ENCODE peak calls at places on chromosomes 2 and 18, in nine cellular contexts. D is keratinocyte; V is HFFc6; W is activated CD4-positive, alpha-beta T cell treated with anti-CD3 and anti-CD28 coated beads, Interleukin-2, amount 50 U/mL, for 1 hour; S is iris pigment epithelial cell; X is H54; N is posterior vena cava; B is HuH-7.5; C is Ammon's horn. K is an unnamed sample.

GRCh38 chr2:19890104-19890503 is 11.7 kb downstream of the TTC32 start:
- DNase-seq in D (no peak), V (no peak), W (no peak), S (no peak), X (no peak), N (no peak), B (no peak), C (no peak), K (no peak)

GRCh38 chr18:27378396-27379094 is 193.4 kb upstream of the CHST9 start:
- DNase-seq in D (peak; percentile 35), V (no peak), W (no peak), S (peak; percentile 88), X (no peak), N (no peak), B (no peak), C (no peak), K (peak; percentile 50)

GRCh38 chr2:168346725-168347477 is 99.5 kb upstream of the STK39 start:
- DNase-seq in D (no peak), V (peak; percentile 41), W (peak; percentile 65), S (peak; percentile 70), X (peak; percentile 37), N (no peak), B (peak; percentile 37), C (peak; percentile 84), K (peak; percentile 80)

GRCh38 chr2:74089816-74090745 is 57.6 kb downstream of the BOLA3 start:
- DNase-seq in D (no peak), V (no peak), W (no peak), S (no peak), X (no peak), N (no peak), B (no peak), C (no peak), K (no peak)

GRCh38 chr2:3692375-3692774 is 11.0 kb upstream of the DCDC2C start:
- DNase-seq in D (no peak), V (no peak), W (no peak), S (peak; percentile 49), X (no peak), N (no peak), B (peak; percentile 22), C (no peak), K (no peak)

GRCh38 chr2:120871016-120871635 is 135.5 kb downstream of the GLI2 start:
- DNase-seq in D (no peak), V (no peak), W (no peak), S (no peak), X (no peak), N (peak; percentile 53), B (no peak), C (no peak), K (no peak)

GRCh38 chr2:43751476-43751875 is 22.4 kb upstream of the DYNC2LI1 start:
- DNase-seq in D (no peak), V (no peak), W (no peak), S (no peak), X (no peak), N (no peak), B (no peak), C (no peak), K (no peak)

GRCh38 chr18:41150316-41150715 is 804.7 kb upstream of the PIK3C3 start:
- DNase-seq in D (peak; percentile 63), V (no peak), W (no peak), S (no peak), X (no peak), N (no peak), B (peak; percentile 0), C (no peak), K (no peak)

GRCh38 chr2:96181529-96181928 is 27.1 kb downstream of the STARD7 start:
- DNase-seq in D (no peak), V (no peak), W (no peak), S (no peak), X (no peak), N (no peak), B (no peak), C (no peak), K (no peak)

GRCh38 chr2:10514743-10515142 is 66.6 kb upstream of the ODC1 start:
- DNase-seq in D (peak; percentile 93), V (peak; percentile 97), W (no peak), S (peak; percentile 97), X (peak; percentile 74), N (no peak), B (no peak), C (no peak), K (no peak)

GRCh38 chr2:234722176-234722575 is 225.3 kb upstream of the ARL4C start:
- DNase-seq in D (no peak), V (no peak), W (no peak), S (peak; percentile 32), X (no peak), N (no peak), B (no peak), C (no peak), K (no peak)

GRCh38 chr2:164651361-164651760 is 30.1 kb upstream of the GRB14 start:
- DNase-seq in D (no peak), V (no peak), W (no peak), S (no peak), X (no peak), N (no peak), B (no peak), C (no peak), K (no peak)

GRCh38 chr2:38549851-38550250 is 52.9 kb downstream of the HNRNPLL start:
- DNase-seq in D (no peak), V (no peak), W (no peak), S (no peak), X (no peak), N (no peak), B (no peak), C (no peak), K (peak; percentile 44)

GRCh38 chr18:52387246-52387645 is 47.2 kb downstream of the DCC start:
- DNase-seq in D (no peak), V (no peak), W (no peak), S (no peak), X (no peak), N (no peak), B (no peak), C (no peak), K (no peak)

GRCh38 chr18:50706199-50706598 is 113.6 kb downstream of the MRO start:
- DNase-seq in D (no peak), V (no peak), W (no peak), S (no peak), X (no peak), N (no peak), B (no peak), C (no peak), K (no peak)

GRCh38 chr18:45254683-45255082 is 360.6 kb upstream of the SLC14A2 start:
- DNase-seq in D (no peak), V (no peak), W (no peak), S (no peak), X (no peak), N (peak; percentile 89), B (no peak), C (no peak), K (no peak)

GRCh38 chr2:159711562-159712193 is 628 bp upstream of the MARCHF7 start:
- DNase-seq in D (no peak), V (no peak), W (no peak), S (peak; percentile 74), X (no peak), N (no peak), B (no peak), C (peak; percentile 68), K (no peak)

GRCh38 chr2:55011741-55012574 is 38.3 kb downstream of the RTN4 start:
- DNase-seq in D (no peak), V (no peak), W (no peak), S (no peak), X (no peak), N (no peak), B (no peak), C (no peak), K (no peak)

GRCh38 chr2:230869691-230870543 is 5.2 kb downstream of the ITM2C start:
- DNase-seq in D (no peak), V (no peak), W (no peak), S (no peak), X (no peak), N (no peak), B (no peak), C (no peak), K (peak; percentile 36)

GRCh38 chr2:25720575-25720974 is 47.2 kb upstream of the DTNB start:
- DNase-seq in D (peak; percentile 23), V (no peak), W (no peak), S (no peak), X (no peak), N (no peak), B (no peak), C (no peak), K (no peak)

GRCh38 chr2:72013726-72014125 is 133.9 kb downstream of the CYP26B1 start:
- DNase-seq in D (no peak), V (no peak), W (no peak), S (no peak), X (no peak), N (peak; percentile 22), B (no peak), C (no peak), K (peak; percentile 32)

GRCh38 chr2:222709191-222709891 is 37.9 kb downstream of the MOGAT1 start:
- DNase-seq in D (no peak), V (peak; percentile 90), W (no peak), S (peak; percentile 99), X (peak; percentile 75), N (peak; percentile 87), B (peak; percentile 52), C (peak; percentile 87), K (peak; percentile 97)

GRCh38 chr2:151691621-151692020 is 42.7 kb downstream of the NEB start:
- DNase-seq in D (no peak), V (no peak), W (no peak), S (no peak), X (no peak), N (no peak), B (no peak), C (no peak), K (no peak)

GRCh38 chr2:162430323-162430722 is 86.4 kb downstream of the GCA start:
- DNase-seq in D (no peak), V (no peak), W (no peak), S (no peak), X (no peak), N (no peak), B (no peak), C (no peak), K (no peak)

GRCh38 chr2:193502363-193503035 is 1307.8 kb upstream of the TMEFF2 start:
- DNase-seq in D (no peak), V (no peak), W (no peak), S (no peak), X (no peak), N (no peak), B (no peak), C (no peak), K (peak; percentile 65)

GRCh38 chr2:65129276-65129612 is 662 bp downstream of the RAB1A start:
- DNase-seq in D (no peak), V (no peak), W (no peak), S (no peak), X (no peak), N (no peak), B (no peak), C (peak; percentile 18), K (no peak)